ENCODE peak calls at places on chromosomes 11 and 22, in five cellular contexts. S, N, F, K and H are unnamed samples.

GRCh38 chr11:3837793-3838192 is 3.0 kb downstream of the RHOG start:
- DNase-seq in K (no peak), S (no peak), N (peak; percentile 75), F (no peak), H (no peak)

GRCh38 chr22:43777204-43777671 is 34.9 kb downstream of the EFCAB6 start:
- DNase-seq in F (no peak), K (no peak), N (no peak), S (no peak), H (no peak)

GRCh38 chr11:133181672-133182071 is 350.6 kb downstream of the OPCML start:
- DNase-seq in K (no peak), F (no peak), S (no peak), N (no peak), H (no peak)

GRCh38 chr11:76141901-76142300 is 64.4 kb downstream of the WNT11 start:
- DNase-seq in K (no peak), S (no peak), F (no peak), N (no peak), H (no peak)

GRCh38 chr11:71190551-71190950 is 61.8 kb downstream of the SHANK2 start:
- DNase-seq in F (no peak), K (no peak), S (no peak), N (peak; percentile 35), H (no peak)

GRCh38 chr11:77672276-77672675 is 34.7 kb upstream of the CLNS1A start:
- DNase-seq in F (no peak), K (no peak), S (no peak), N (no peak), H (no peak)

GRCh38 chr22:30424471-30425326 is 869 bp upstream of the MTFP1 start:
- DNase-seq in N (no peak), S (no peak), F (no peak), K (no peak), H (no peak)

GRCh38 chr22:39144101-39144815 is 8.2 kb downstream of the CBX7 start:
- DNase-seq in N (peak; percentile 68), F (no peak), K (no peak), S (no peak), H (no peak)

GRCh38 chr11:60428517-60428916 is 855 bp upstream of the MS4A5 start:
- DNase-seq in K (peak; percentile 26), F (no peak), N (no peak), S (no peak), H (no peak)

GRCh38 chr22:29158546-29158945 is 47.1 kb upstream of the EMID1 start:
- DNase-seq in F (no peak), K (no peak), N (peak; percentile 15), S (no peak), H (no peak)

GRCh38 chr22:29154364-29155048 is 51.2 kb upstream of the EMID1 start:
- DNase-seq in N (peak; percentile 78), F (peak; percentile 83), S (peak; percentile 89), K (peak; percentile 34), H (peak; percentile 85)

GRCh38 chr22:29155966-29156365 is 49.7 kb upstream of the EMID1 start:
- DNase-seq in N (peak; percentile 25), F (no peak), K (no peak), S (no peak), H (no peak)

GRCh38 chr22:29157759-29158535 is 47.7 kb upstream of the EMID1 start:
- DNase-seq in F (no peak), K (peak; percentile 15), N (peak; percentile 51), S (no peak), H (no peak)

GRCh38 chr22:29156507-29156906 is 49.2 kb upstream of the EMID1 start:
- DNase-seq in N (peak; percentile 46), K (no peak), F (no peak), S (peak; percentile 69), H (no peak)
- TF ChIP-seq CTCF in N (no peak), K (no peak), F (no peak), S (no peak), H (no peak)

GRCh38 chr11:87141980-87142514 is 104.3 kb downstream of the TMEM135 start:
- DNase-seq in N (no peak), S (no peak), K (no peak), F (no peak), H (no peak)

GRCh38 chr11:87142594-87142993 is 104.9 kb downstream of the TMEM135 start:
- DNase-seq in N (no peak), F (no peak), K (no peak), S (no peak), H (no peak)

GRCh38 chr11:87143663-87144062 is 105.9 kb downstream of the TMEM135 start:
- DNase-seq in K (no peak), N (no peak), S (no peak), F (no peak), H (no peak)

GRCh38 chr11:87141322-87141721 is 103.6 kb downstream of the TMEM135 start:
- DNase-seq in S (no peak), N (no peak), F (no peak), K (no peak), H (no peak)

DNA sequence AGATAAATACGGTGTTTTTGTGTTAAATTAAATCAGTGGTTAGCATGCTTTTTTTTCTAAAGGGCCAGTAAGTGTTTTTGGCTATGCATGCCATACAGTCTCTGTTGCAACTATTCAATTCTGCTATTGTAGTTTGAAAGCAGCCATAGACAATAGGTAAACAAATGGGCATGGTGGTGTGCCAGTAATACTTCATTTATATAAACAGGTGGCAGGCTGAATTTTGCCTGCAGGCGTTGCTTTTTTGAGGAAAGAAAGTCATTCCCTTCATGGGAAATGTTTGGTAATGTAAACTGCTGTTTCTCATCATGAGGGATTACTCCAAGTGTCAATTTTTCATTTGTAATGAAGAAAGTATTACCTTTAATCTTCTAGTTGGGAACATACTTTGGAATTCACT is 106.5 kb downstream of the TMEM135 start:
- DNase-seq in F (no peak), N (no peak), S (no peak), K (no peak), H (no peak)
- TF ChIP-seq CTCF in F (no peak), N (no peak), S (no peak), K (no peak), H (no peak)

GRCh38 chr11:116836648-116837023 is 786 bp downstream of the APOA1 start:
- DNase-seq in S (no peak), F (no peak), K (no peak), N (no peak), H (no peak)

GRCh38 chr11:116837231-116838091 is at the start of gene APOA1:
- DNase-seq in S (no peak), K (no peak), N (no peak), F (peak; percentile 24), H (peak; percentile 25)

GRCh38 chr11:116835042-116835772 is 2.2 kb downstream of the APOA1 start:
- DNase-seq in K (no peak), F (no peak), S (no peak), N (no peak), H (no peak)

GRCh38 chr11:116833816-116834534 is 3.4 kb downstream of the APOA1 start:
- DNase-seq in N (no peak), K (no peak), F (no peak), S (no peak), H (no peak)

DNA sequence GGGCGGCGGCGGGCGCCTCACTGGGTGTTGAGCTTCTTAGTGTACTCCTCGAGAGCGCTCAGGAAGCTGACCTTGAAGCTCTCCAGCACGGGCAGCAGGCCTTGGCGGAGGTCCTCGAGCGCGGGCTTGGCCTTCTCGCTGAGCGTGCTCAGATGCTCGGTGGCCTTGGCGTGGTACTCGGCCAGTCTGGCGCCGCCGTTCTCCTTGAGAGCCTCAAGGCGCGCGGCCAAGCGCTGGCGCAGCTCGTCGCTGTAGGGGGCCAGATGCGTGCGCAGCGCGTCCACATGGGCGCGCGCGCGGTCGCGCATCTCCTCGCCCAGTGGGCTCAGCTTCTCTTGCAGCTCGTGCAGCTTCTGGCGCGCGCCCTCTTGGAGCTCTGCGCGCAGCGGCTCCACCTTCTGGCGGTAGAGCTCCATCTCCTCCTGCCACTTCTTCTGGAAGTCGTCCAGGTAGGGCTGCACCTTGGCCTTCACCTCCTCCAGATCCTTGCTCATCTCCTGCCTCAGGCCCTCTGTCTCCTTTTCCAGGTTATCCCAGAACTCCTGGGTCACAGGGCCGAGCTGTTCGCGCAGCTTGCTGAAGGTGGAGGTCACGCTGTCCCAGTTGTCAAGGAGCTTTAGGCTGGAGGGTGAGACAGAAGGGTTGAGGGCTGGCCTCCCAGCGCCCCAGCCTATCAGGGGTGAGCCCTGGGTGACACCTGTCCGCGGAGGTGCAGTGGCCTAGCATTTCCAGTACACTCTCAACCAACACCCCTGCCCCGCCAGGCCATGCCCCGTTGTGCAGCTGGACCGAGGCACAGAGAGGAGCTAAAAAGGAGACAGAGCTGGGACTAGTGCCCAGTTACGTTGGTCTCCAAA is 1.4 kb downstream of the APOA1 start:
- DNase-seq in K (peak; percentile 88), S (peak; percentile 88), N (peak; percentile 95), F (peak; percentile 91), H (peak; percentile 66)
- TF ChIP-seq CTCF in K (peak; percentile 85), S (peak; percentile 12), N (no peak), F (peak; percentile 18), H (peak; percentile 66)

GRCh38 chr11:44349328-44349727 is 39.4 kb upstream of the ALX4 start:
- DNase-seq in N (no peak), F (no peak), S (no peak), K (no peak), H (no peak)

GRCh38 chr11:44351006-44351660 is 41.2 kb upstream of the ALX4 start:
- DNase-seq in K (no peak), F (no peak), S (no peak), N (no peak), H (no peak)

GRCh38 chr11:44348114-44348513 is 38.2 kb upstream of the ALX4 start:
- DNase-seq in S (no peak), F (no peak), N (no peak), K (no peak), H (no peak)

GRCh38 chr11:44348721-44349120 is 38.8 kb upstream of the ALX4 start:
- DNase-seq in N (no peak), F (no peak), K (no peak), S (no peak), H (no peak)

GRCh38 chr11:44351898-44352498 is 42.1 kb upstream of the ALX4 start:
- DNase-seq in F (no peak), K (peak; percentile 13), N (no peak), S (no peak), H (no peak)
- TF ChIP-seq CTCF in F (no peak), K (peak; percentile 49), N (no peak), S (no peak), H (peak; percentile 15)

GRCh38 chr11:102006835-102007566 is 40.2 kb upstream of the CFAP300 start:
- DNase-seq in S (no peak), F (no peak), N (no peak), K (no peak), H (no peak)

GRCh38 chr11:102005306-102005705 is 41.9 kb upstream of the CFAP300 start:
- DNase-seq in K (no peak), N (no peak), S (no peak), F (no peak), H (no peak)

GRCh38 chr11:102004220-102004619 is 43.0 kb upstream of the CFAP300 start:
- DNase-seq in S (no peak), K (no peak), F (no peak), N (no peak), H (no peak)

GRCh38 chr11:102010776-102011500 is 36.3 kb upstream of the CFAP300 start:
- DNase-seq in K (peak; percentile 73), N (peak; percentile 76), S (peak; percentile 79), F (peak; percentile 61), H (no peak)

GRCh38 chr11:102007567-102008437 is 39.4 kb upstream of the CFAP300 start:
- DNase-seq in K (peak; percentile 57), F (no peak), N (no peak), S (no peak), H (no peak)
- TF ChIP-seq CTCF in K (peak; percentile 77), F (peak; percentile 39), N (peak; percentile 60), S (peak; percentile 34), H (peak; percentile 69)

GRCh38 chr22:29253561-29254282 is 14.1 kb downstream of the RHBDD3 start:
- DNase-seq in F (no peak), S (no peak), K (no peak), N (peak; percentile 60), H (no peak)
- TF ChIP-seq CTCF in F (no peak), S (no peak), K (no peak), N (no peak), H (no peak)